ENCODE peak calls at places on chromosomes 2 and 18, in five cellular contexts. One of them, this sample, is unnamed.

GRCh38 chr2:86468162-86469033 is 27.2 kb downstream of the KDM3A start:
- DNase-seq in astrocyte of the spinal cord: no peak
- DNase-seq in fibroblast of mammary gland: no peak
- DNase-seq in pons: no peak
- DNase-seq in CD4-positive, alpha-beta memory T cell: peak; percentile 30
- DNase-seq in this sample: no peak

GRCh38 chr18:49464718-49465598 is 4.5 kb upstream of the DYM start:
- DNase-seq in pons: no peak
- DNase-seq in CD4-positive, alpha-beta memory T cell: no peak
- DNase-seq in astrocyte of the spinal cord: peak; percentile 70
- DNase-seq in fibroblast of mammary gland: peak; percentile 32
- DNase-seq in this sample: peak; percentile 17

GRCh38 chr2:215401896-215402379 is 33.9 kb downstream of the FN1 start:
- DNase-seq in astrocyte of the spinal cord: peak; percentile 96
- DNase-seq in pons: no peak
- DNase-seq in fibroblast of mammary gland: peak; percentile 89
- DNase-seq in CD4-positive, alpha-beta memory T cell: no peak
- DNase-seq in this sample: peak; percentile 91

GRCh38 chr18:43744960-43745740 is 467.9 kb upstream of the SYT4 start:
- DNase-seq in CD4-positive, alpha-beta memory T cell: no peak
- DNase-seq in pons: no peak
- DNase-seq in astrocyte of the spinal cord: no peak
- DNase-seq in fibroblast of mammary gland: no peak
- DNase-seq in this sample: no peak

GRCh38 chr2:231452799-231453508 is 11.3 kb downstream of the NCL start:
- DNase-seq in fibroblast of mammary gland: no peak
- DNase-seq in CD4-positive, alpha-beta memory T cell: no peak
- DNase-seq in pons: no peak
- DNase-seq in astrocyte of the spinal cord: peak; percentile 3
- DNase-seq in this sample: no peak

GRCh38 chr2:98647636-98648035 is 39.2 kb downstream of the UNC50 start:
- DNase-seq in pons: no peak
- DNase-seq in fibroblast of mammary gland: peak; percentile 51
- DNase-seq in astrocyte of the spinal cord: no peak
- DNase-seq in CD4-positive, alpha-beta memory T cell: no peak
- DNase-seq in this sample: no peak

GRCh38 chr2:128755693-128756371 is 437.2 kb upstream of the HS6ST1 start:
- DNase-seq in astrocyte of the spinal cord: no peak
- DNase-seq in CD4-positive, alpha-beta memory T cell: no peak
- DNase-seq in fibroblast of mammary gland: no peak
- DNase-seq in pons: no peak
- DNase-seq in this sample: no peak

GRCh38 chr18:61854578-61854977 is 38.2 kb downstream of the RNF152 start:
- DNase-seq in pons: peak; percentile 67
- DNase-seq in astrocyte of the spinal cord: peak; percentile 66
- DNase-seq in fibroblast of mammary gland: no peak
- DNase-seq in CD4-positive, alpha-beta memory T cell: no peak
- DNase-seq in this sample: peak; percentile 50

GRCh38 chr2:68203587-68203986 is 45.9 kb downstream of the PNO1 start:
- DNase-seq in CD4-positive, alpha-beta memory T cell: peak; percentile 19
- DNase-seq in fibroblast of mammary gland: no peak
- DNase-seq in astrocyte of the spinal cord: no peak
- DNase-seq in pons: no peak
- DNase-seq in this sample: no peak